ENCODE peak calls at places on chromosomes 6 and 20, in seven cellular contexts. R is heart right ventricle, Y is neural progenitor cell, Q is IMR-90, P is GM12878, H is PC-3, C is right lobe of liver. L is an unnamed sample.

GRCh38 chr6:13375360-13375878 is 47.1 kb upstream of the TBC1D7 start:
- DNase-seq in C (no peak), P (peak), R (no peak), Q (no peak), Y (no peak), H (no peak), L (no peak)

GRCh38 chr6:43772571-43773049 is 2.6 kb downstream of the VEGFA start:
- DNase-seq in P (no peak), Q (no peak), C (no peak), H (no peak), Y (peak), R (peak), L (peak)

GRCh38 chr6:166076625-166077024 is 91.0 kb downstream of the TBXT start:
- DNase-seq in P (no peak), Q (no peak), Y (no peak), H (no peak), R (no peak), C (no peak), L (peak)

GRCh38 chr6:17656644-17657043 is 50.1 kb downstream of the NUP153 start:
- DNase-seq in C (no peak), Q (peak), P (no peak), R (no peak), H (no peak), Y (no peak), L (no peak)

GRCh38 chr20:57000441-57000968 is 265.9 kb downstream of the BMP7 start:
- DNase-seq in Q (no peak), P (no peak), Y (no peak), R (no peak), H (no peak), C (no peak), L (no peak)

GRCh38 chr6:149152521-149152920 is 165.0 kb upstream of the TAB2 start:
- DNase-seq in H (no peak), C (no peak), P (no peak), Q (no peak), R (no peak), Y (no peak), L (no peak)

GRCh38 chr6:16781348-16782169 is 20.3 kb upstream of the ATXN1 start:
- DNase-seq in P (no peak), H (peak), C (no peak), R (no peak), Y (no peak), Q (no peak), L (no peak)

GRCh38 chr20:17621229-17621968 is 51.5 kb downstream of the DSTN start:
- DNase-seq in R (no peak), Y (no peak), P (no peak), H (no peak), Q (no peak), C (peak), L (peak)

GRCh38 chr20:44616604-44616964 is 34.2 kb downstream of the PKIG start:
- DNase-seq in C (peak), H (no peak), P (no peak), Y (peak), Q (no peak), R (peak), L (peak)

DNA sequence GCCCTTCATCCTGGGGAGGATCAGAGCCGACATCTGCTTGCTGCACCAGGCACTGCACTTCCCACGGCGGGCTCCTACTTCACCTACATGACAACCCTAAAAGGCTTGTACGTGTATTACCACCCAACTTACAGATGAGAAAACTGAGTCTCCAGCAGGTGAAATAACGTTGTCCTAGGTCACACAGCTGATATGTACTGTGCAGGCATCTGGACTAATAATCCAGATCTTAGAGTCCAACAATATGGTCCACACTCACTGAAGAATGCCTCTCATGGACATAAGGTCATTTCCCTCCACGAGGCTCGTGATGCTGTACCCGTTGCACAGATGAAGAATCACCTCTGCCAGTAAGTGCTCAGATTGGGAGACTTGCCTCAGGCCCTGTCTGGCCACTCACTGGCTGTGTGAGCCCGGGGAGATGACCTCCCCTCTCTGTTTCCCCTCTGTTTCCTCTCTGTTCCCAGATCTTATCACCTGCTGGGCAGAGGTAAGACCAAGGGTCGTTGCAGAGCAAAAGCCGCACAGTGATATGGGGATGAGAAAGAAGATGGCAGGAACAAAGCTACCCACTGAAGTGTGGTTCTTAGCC is 32.1 kb downstream of the TGM2 start:
- DNase-seq in Y (no peak), P (no peak), H (no peak), C (no peak), Q (no peak), R (no peak), L (peak)
- H3K27ac ChIP-seq in Y (no peak), P (no peak), H (no peak), C (no peak), Q (no peak), R (peak), L (no peak)

GRCh38 chr6:143516700-143517446 is 5.4 kb upstream of the FUCA2 start:
- DNase-seq in P (no peak), H (no peak), R (no peak), Q (no peak), Y (no peak), C (no peak), L (no peak)

GRCh38 chr6:143514996-143515760 is 3.7 kb upstream of the FUCA2 start:
- DNase-seq in R (peak), Q (no peak), C (no peak), H (no peak), P (no peak), Y (no peak), L (peak)

GRCh38 chr6:143513410-143513809 is 1.9 kb upstream of the FUCA2 start:
- DNase-seq in Y (peak), R (peak), Q (no peak), H (peak), C (no peak), P (no peak), L (peak)

GRCh38 chr6:143517447-143517773 is 5.9 kb upstream of the FUCA2 start:
- DNase-seq in R (no peak), P (no peak), C (no peak), Q (no peak), Y (no peak), H (no peak), L (no peak)

DNA sequence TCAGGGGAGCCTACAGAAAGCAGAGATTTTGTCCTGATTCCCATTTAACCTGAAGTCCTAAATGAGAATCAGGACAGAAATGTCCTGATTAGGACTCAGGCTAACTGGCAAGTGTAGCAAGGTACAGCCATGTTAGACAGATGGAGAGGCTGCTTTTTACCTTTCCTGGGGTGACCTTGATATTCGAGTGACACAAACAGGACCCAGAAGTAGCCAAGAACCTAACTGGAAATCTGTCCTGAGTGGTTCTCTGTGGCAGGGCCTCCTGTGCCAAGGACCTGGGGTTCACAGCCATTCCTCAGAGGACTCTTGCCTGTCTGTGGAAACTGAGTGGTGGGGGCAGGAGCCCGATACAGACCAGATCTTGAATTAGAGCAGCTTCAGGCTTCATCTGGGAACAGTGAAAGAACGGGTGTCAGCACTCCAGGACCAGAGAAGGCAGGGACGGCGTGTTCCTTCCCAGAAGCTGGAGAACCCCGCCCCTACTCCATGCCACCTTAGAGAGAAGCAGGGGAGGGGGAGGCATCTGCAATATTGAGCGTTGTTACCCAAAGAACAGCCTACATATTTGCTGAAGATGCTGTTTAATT is 4.3 kb upstream of the FUCA2 start:
- DNase-seq in C (no peak), Y (no peak), P (no peak), Q (no peak), R (no peak), H (no peak), L (no peak)
- H3K27ac ChIP-seq in C (no peak), Y (no peak), P (no peak), Q (no peak), R (peak), H (no peak), L (no peak)

DNA sequence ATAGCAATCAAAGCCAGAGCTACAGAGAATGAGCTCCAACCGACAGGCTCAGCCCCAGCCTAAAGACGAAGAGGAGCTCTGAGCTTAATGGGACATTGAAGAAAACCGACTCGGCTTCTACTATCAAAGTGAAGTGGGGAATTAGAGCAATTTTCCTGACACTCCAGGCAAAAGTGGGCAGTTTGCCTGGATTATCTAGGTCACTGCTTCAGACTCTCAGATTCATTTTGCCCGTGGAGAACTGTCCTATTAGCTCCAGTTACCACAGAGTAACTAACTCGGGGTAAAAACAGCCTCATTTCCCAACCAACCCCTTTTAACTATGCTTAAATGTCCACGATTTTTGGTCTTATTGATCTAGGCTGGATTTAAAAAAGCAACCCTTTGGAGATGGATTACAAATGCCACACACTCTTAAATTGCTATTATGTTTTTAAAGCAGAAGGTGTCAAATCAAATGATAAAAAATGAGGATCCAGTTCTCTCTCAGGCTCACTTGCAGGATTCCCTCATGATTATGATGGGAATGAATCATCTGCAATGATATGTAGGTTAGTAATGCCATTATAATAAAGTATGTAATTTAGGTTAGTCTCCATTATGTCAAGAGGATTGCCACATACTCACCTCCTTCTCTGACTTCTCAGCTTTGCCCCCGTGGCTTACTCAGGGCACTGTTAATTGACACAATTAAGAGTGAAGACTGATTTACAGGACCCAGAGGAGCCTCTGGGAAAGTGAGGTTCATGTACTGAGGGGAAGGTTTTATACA is 591.9 kb upstream of the NRSN1 start:
- DNase-seq in Q (no peak), R (no peak), Y (no peak), P (no peak), H (peak), C (no peak), L (no peak)
- H3K27ac ChIP-seq in Q (no peak), R (no peak), Y (no peak), P (no peak), H (no peak), C (no peak), L (no peak)

GRCh38 chr20:38985060-38985459 is 22.9 kb downstream of the DHX35 start:
- DNase-seq in P (no peak), R (no peak), Q (no peak), H (peak), Y (no peak), C (no peak), L (no peak)
- H3K27ac ChIP-seq in P (no peak), R (peak), Q (no peak), H (peak), Y (no peak), C (no peak), L (peak)